ENCODE peak calls at places on chromosomes 5 and 9, in ten cellular contexts. One of them, this sample, is unnamed.

GRCh38 chr5:157915638-157916037 is 56.7 kb upstream of the CLINT1 start:
- DNase-seq in H54: no peak
- DNase-seq in GM12878: no peak
- DNase-seq in adrenal gland: peak
- DNase-seq in endothelial cell of umbilical vein: peak
- DNase-seq in body of pancreas: peak
- DNase-seq in IMR-90: peak
- DNase-seq in sigmoid colon: peak
- DNase-seq in transverse colon: peak
- DNase-seq in uterus: peak
- DNase-seq in this sample: no peak

GRCh38 chr9:33124046-33124445 is 43.1 kb downstream of the B4GALT1 start:
- DNase-seq in body of pancreas: no peak
- DNase-seq in sigmoid colon: no peak
- DNase-seq in transverse colon: no peak
- DNase-seq in uterus: no peak
- DNase-seq in GM12878: no peak
- DNase-seq in H54: no peak
- DNase-seq in IMR-90: no peak
- DNase-seq in adrenal gland: no peak
- DNase-seq in endothelial cell of umbilical vein: no peak
- DNase-seq in this sample: no peak

GRCh38 chr9:14343948-14344547 is 30.1 kb upstream of the NFIB start:
- DNase-seq in transverse colon: no peak
- DNase-seq in IMR-90: no peak
- DNase-seq in sigmoid colon: no peak
- DNase-seq in endothelial cell of umbilical vein: peak
- DNase-seq in GM12878: no peak
- DNase-seq in adrenal gland: no peak
- DNase-seq in uterus: no peak
- DNase-seq in H54: no peak
- DNase-seq in body of pancreas: no peak
- DNase-seq in this sample: no peak

GRCh38 chr5:40437452-40437861 is 242.3 kb upstream of the PTGER4 start:
- DNase-seq in IMR-90: peak
- DNase-seq in GM12878: no peak
- DNase-seq in endothelial cell of umbilical vein: no peak
- DNase-seq in transverse colon: peak
- DNase-seq in uterus: no peak
- DNase-seq in sigmoid colon: no peak
- DNase-seq in H54: peak
- DNase-seq in body of pancreas: no peak
- DNase-seq in adrenal gland: no peak
- DNase-seq in this sample: no peak

GRCh38 chr5:6026766-6027165 is 351.6 kb downstream of the MED10 start:
- DNase-seq in GM12878: no peak
- DNase-seq in sigmoid colon: no peak
- DNase-seq in transverse colon: no peak
- DNase-seq in endothelial cell of umbilical vein: no peak
- DNase-seq in body of pancreas: no peak
- DNase-seq in adrenal gland: peak
- DNase-seq in H54: no peak
- DNase-seq in IMR-90: no peak
- DNase-seq in uterus: no peak
- DNase-seq in this sample: no peak

GRCh38 chr5:1476181-1476966 is 31.1 kb upstream of the SLC6A3 start:
- DNase-seq in adrenal gland: peak
- DNase-seq in uterus: peak
- DNase-seq in body of pancreas: no peak
- DNase-seq in H54: no peak
- DNase-seq in sigmoid colon: peak
- DNase-seq in GM12878: no peak
- DNase-seq in transverse colon: no peak
- DNase-seq in IMR-90: no peak
- DNase-seq in endothelial cell of umbilical vein: no peak
- DNase-seq in this sample: peak

GRCh38 chr5:165079389-165079788 is 1574.0 kb downstream of the MAT2B start:
- DNase-seq in H54: no peak
- DNase-seq in uterus: no peak
- DNase-seq in body of pancreas: no peak
- DNase-seq in adrenal gland: no peak
- DNase-seq in GM12878: no peak
- DNase-seq in IMR-90: no peak
- DNase-seq in sigmoid colon: no peak
- DNase-seq in endothelial cell of umbilical vein: no peak
- DNase-seq in transverse colon: no peak
- DNase-seq in this sample: no peak

GRCh38 chr9:96655198-96655851 is at the start of gene PRXL2C:
- DNase-seq in body of pancreas: peak
- DNase-seq in IMR-90: peak
- DNase-seq in uterus: peak
- DNase-seq in endothelial cell of umbilical vein: peak
- DNase-seq in sigmoid colon: peak
- DNase-seq in H54: peak
- DNase-seq in GM12878: no peak
- DNase-seq in adrenal gland: peak
- DNase-seq in transverse colon: peak
- DNase-seq in this sample: peak

GRCh38 chr5:25892251-25892650 is 1146.1 kb downstream of the CDH9 start:
- DNase-seq in adrenal gland: no peak
- DNase-seq in transverse colon: no peak
- DNase-seq in sigmoid colon: no peak
- DNase-seq in GM12878: no peak
- DNase-seq in uterus: no peak
- DNase-seq in body of pancreas: no peak
- DNase-seq in H54: no peak
- DNase-seq in IMR-90: no peak
- DNase-seq in endothelial cell of umbilical vein: no peak
- DNase-seq in this sample: no peak

GRCh38 chr9:90964101-90965020 is 162.7 kb downstream of the SYK start:
- DNase-seq in GM12878: no peak
- DNase-seq in uterus: peak
- DNase-seq in body of pancreas: peak
- DNase-seq in IMR-90: no peak
- DNase-seq in sigmoid colon: no peak
- DNase-seq in endothelial cell of umbilical vein: peak
- DNase-seq in transverse colon: peak
- DNase-seq in adrenal gland: no peak
- DNase-seq in H54: no peak
- DNase-seq in this sample: peak

GRCh38 chr9:98117984-98118639 is 910 bp downstream of the TRIM14 start:
- DNase-seq in sigmoid colon: no peak
- DNase-seq in H54: peak
- DNase-seq in GM12878: no peak
- DNase-seq in transverse colon: peak
- DNase-seq in adrenal gland: no peak
- DNase-seq in uterus: no peak
- DNase-seq in endothelial cell of umbilical vein: no peak
- DNase-seq in IMR-90: peak
- DNase-seq in body of pancreas: peak
- DNase-seq in this sample: no peak

GRCh38 chr5:1376921-1377320 is 32.0 kb upstream of the CLPTM1L start:
- DNase-seq in endothelial cell of umbilical vein: no peak
- DNase-seq in H54: no peak
- DNase-seq in sigmoid colon: no peak
- DNase-seq in adrenal gland: no peak
- DNase-seq in GM12878: no peak
- DNase-seq in body of pancreas: no peak
- DNase-seq in IMR-90: no peak
- DNase-seq in transverse colon: no peak
- DNase-seq in uterus: no peak
- DNase-seq in this sample: no peak

GRCh38 chr5:150447188-150447587 is 2.4 kb downstream of the RPS14 start:
- DNase-seq in adrenal gland: no peak
- DNase-seq in sigmoid colon: no peak
- DNase-seq in GM12878: no peak
- DNase-seq in endothelial cell of umbilical vein: no peak
- DNase-seq in H54: no peak
- DNase-seq in body of pancreas: no peak
- DNase-seq in uterus: no peak
- DNase-seq in transverse colon: no peak
- DNase-seq in IMR-90: no peak
- DNase-seq in this sample: no peak

GRCh38 chr5:150444770-150445169 is 4.8 kb downstream of the RPS14 start:
- DNase-seq in IMR-90: no peak
- DNase-seq in GM12878: no peak
- DNase-seq in body of pancreas: no peak
- DNase-seq in adrenal gland: no peak
- DNase-seq in transverse colon: no peak
- DNase-seq in sigmoid colon: no peak
- DNase-seq in uterus: no peak
- DNase-seq in H54: no peak
- DNase-seq in endothelial cell of umbilical vein: no peak
- DNase-seq in this sample: no peak

GRCh38 chr5:150448353-150448752 is 1.2 kb downstream of the RPS14 start:
- DNase-seq in GM12878: no peak
- DNase-seq in body of pancreas: no peak
- DNase-seq in endothelial cell of umbilical vein: no peak
- DNase-seq in H54: no peak
- DNase-seq in adrenal gland: no peak
- DNase-seq in sigmoid colon: no peak
- DNase-seq in IMR-90: no peak
- DNase-seq in uterus: no peak
- DNase-seq in transverse colon: no peak
- DNase-seq in this sample: no peak

GRCh38 chr5:150446583-150446982 is 3.0 kb downstream of the RPS14 start:
- DNase-seq in transverse colon: no peak
- DNase-seq in sigmoid colon: no peak
- DNase-seq in H54: no peak
- DNase-seq in IMR-90: no peak
- DNase-seq in body of pancreas: no peak
- DNase-seq in uterus: no peak
- DNase-seq in adrenal gland: no peak
- DNase-seq in GM12878: no peak
- DNase-seq in endothelial cell of umbilical vein: no peak
- DNase-seq in this sample: no peak

GRCh38 chr5:150446103-150446502 is 3.4 kb downstream of the RPS14 start:
- DNase-seq in IMR-90: no peak
- DNase-seq in H54: no peak
- DNase-seq in GM12878: no peak
- DNase-seq in endothelial cell of umbilical vein: no peak
- DNase-seq in adrenal gland: no peak
- DNase-seq in body of pancreas: no peak
- DNase-seq in transverse colon: no peak
- DNase-seq in uterus: no peak
- DNase-seq in sigmoid colon: no peak
- DNase-seq in this sample: no peak
- TF ChIP-seq POLR2A in IMR-90: no peak
- TF ChIP-seq POLR2A in H54: no peak
- TF ChIP-seq POLR2A in GM12878: no peak
- TF ChIP-seq POLR2A in endothelial cell of umbilical vein: no peak
- TF ChIP-seq POLR2A in adrenal gland: no peak
- TF ChIP-seq POLR2A in body of pancreas: no peak
- TF ChIP-seq POLR2A in transverse colon: no peak
- TF ChIP-seq POLR2A in uterus: no peak
- TF ChIP-seq POLR2A in sigmoid colon: no peak
- TF ChIP-seq POLR2A in this sample: no peak

GRCh38 chr5:87048156-87048555 is 219.5 kb upstream of the RASA1 start:
- DNase-seq in endothelial cell of umbilical vein: no peak
- DNase-seq in IMR-90: no peak
- DNase-seq in body of pancreas: no peak
- DNase-seq in transverse colon: no peak
- DNase-seq in uterus: no peak
- DNase-seq in H54: no peak
- DNase-seq in adrenal gland: no peak
- DNase-seq in GM12878: no peak
- DNase-seq in sigmoid colon: no peak
- DNase-seq in this sample: no peak

GRCh38 chr5:87042554-87042953 is 225.1 kb upstream of the RASA1 start:
- DNase-seq in body of pancreas: no peak
- DNase-seq in adrenal gland: no peak
- DNase-seq in transverse colon: no peak
- DNase-seq in sigmoid colon: no peak
- DNase-seq in GM12878: no peak
- DNase-seq in endothelial cell of umbilical vein: no peak
- DNase-seq in IMR-90: no peak
- DNase-seq in uterus: no peak
- DNase-seq in H54: no peak
- DNase-seq in this sample: no peak
- TF ChIP-seq POLR2A in body of pancreas: no peak
- TF ChIP-seq POLR2A in adrenal gland: no peak
- TF ChIP-seq POLR2A in transverse colon: no peak
- TF ChIP-seq POLR2A in sigmoid colon: no peak
- TF ChIP-seq POLR2A in GM12878: no peak
- TF ChIP-seq POLR2A in endothelial cell of umbilical vein: no peak
- TF ChIP-seq POLR2A in IMR-90: no peak
- TF ChIP-seq POLR2A in uterus: no peak
- TF ChIP-seq POLR2A in H54: no peak
- TF ChIP-seq POLR2A in this sample: no peak

GRCh38 chr5:133967124-133967523 is 1.3 kb downstream of the C5orf15 start:
- DNase-seq in transverse colon: no peak
- DNase-seq in GM12878: no peak
- DNase-seq in body of pancreas: no peak
- DNase-seq in sigmoid colon: no peak
- DNase-seq in endothelial cell of umbilical vein: no peak
- DNase-seq in H54: no peak
- DNase-seq in IMR-90: no peak
- DNase-seq in uterus: no peak
- DNase-seq in adrenal gland: no peak
- DNase-seq in this sample: no peak

GRCh38 chr5:133967715-133968056 is 739 bp downstream of the C5orf15 start:
- DNase-seq in sigmoid colon: no peak
- DNase-seq in transverse colon: peak
- DNase-seq in uterus: no peak
- DNase-seq in GM12878: no peak
- DNase-seq in endothelial cell of umbilical vein: peak
- DNase-seq in body of pancreas: peak
- DNase-seq in H54: no peak
- DNase-seq in adrenal gland: peak
- DNase-seq in IMR-90: peak
- DNase-seq in this sample: peak

GRCh38 chr5:133970325-133970671 is 1.9 kb upstream of the C5orf15 start:
- DNase-seq in adrenal gland: no peak
- DNase-seq in H54: no peak
- DNase-seq in transverse colon: no peak
- DNase-seq in endothelial cell of umbilical vein: no peak
- DNase-seq in uterus: no peak
- DNase-seq in sigmoid colon: no peak
- DNase-seq in body of pancreas: no peak
- DNase-seq in GM12878: no peak
- DNase-seq in IMR-90: no peak
- DNase-seq in this sample: no peak

GRCh38 chr5:133969654-133970324 is 1.4 kb upstream of the C5orf15 start:
- DNase-seq in IMR-90: peak
- DNase-seq in uterus: no peak
- DNase-seq in endothelial cell of umbilical vein: no peak
- DNase-seq in transverse colon: no peak
- DNase-seq in body of pancreas: no peak
- DNase-seq in sigmoid colon: no peak
- DNase-seq in adrenal gland: no peak
- DNase-seq in GM12878: peak
- DNase-seq in H54: no peak
- DNase-seq in this sample: no peak

GRCh38 chr5:133968057-133968993 is at the start of gene C5orf15:
- DNase-seq in H54: peak
- DNase-seq in uterus: peak
- DNase-seq in sigmoid colon: peak
- DNase-seq in adrenal gland: peak
- DNase-seq in IMR-90: peak
- DNase-seq in GM12878: peak
- DNase-seq in transverse colon: peak
- DNase-seq in endothelial cell of umbilical vein: peak
- DNase-seq in body of pancreas: peak
- DNase-seq in this sample: peak
- TF ChIP-seq POLR2A in H54: peak
- TF ChIP-seq POLR2A in uterus: peak
- TF ChIP-seq POLR2A in sigmoid colon: peak
- TF ChIP-seq POLR2A in adrenal gland: peak
- TF ChIP-seq POLR2A in IMR-90: peak
- TF ChIP-seq POLR2A in GM12878: peak
- TF ChIP-seq POLR2A in transverse colon: peak
- TF ChIP-seq POLR2A in endothelial cell of umbilical vein: peak
- TF ChIP-seq POLR2A in body of pancreas: peak
- TF ChIP-seq POLR2A in this sample: peak

GRCh38 chr5:160793500-160793899 is 58.5 kb downstream of the ATP10B start:
- DNase-seq in endothelial cell of umbilical vein: no peak
- DNase-seq in GM12878: no peak
- DNase-seq in IMR-90: no peak
- DNase-seq in uterus: no peak
- DNase-seq in adrenal gland: no peak
- DNase-seq in H54: no peak
- DNase-seq in sigmoid colon: no peak
- DNase-seq in transverse colon: no peak
- DNase-seq in body of pancreas: no peak
- DNase-seq in this sample: no peak
- TF ChIP-seq POLR2A in endothelial cell of umbilical vein: no peak
- TF ChIP-seq POLR2A in GM12878: no peak
- TF ChIP-seq POLR2A in IMR-90: no peak
- TF ChIP-seq POLR2A in uterus: no peak
- TF ChIP-seq POLR2A in adrenal gland: no peak
- TF ChIP-seq POLR2A in H54: no peak
- TF ChIP-seq POLR2A in sigmoid colon: no peak
- TF ChIP-seq POLR2A in transverse colon: no peak
- TF ChIP-seq POLR2A in body of pancreas: no peak
- TF ChIP-seq POLR2A in this sample: no peak